ENCODE peak calls at places on chromosomes 12 and 14, in eight cellular contexts. K is stimulated activated CD4-positive, alpha-beta T cell treated with anti-CD3 and anti-CD28 coated beads, Interleukin-4, amount 100 ng/mL, for 1 hour; Z is AG10803; P is HEK293T; O is AG09309; X is hypothalamus; G is iPS-NIHi11; B is ovary. A is an unnamed sample.

GRCh38 chr12:6542209-6543009 is 8.1 kb downstream of the GAPDH start:
- DNase-seq in K (no peak), Z (no peak), P (no peak), O (no peak), X (no peak), G (no peak), B (no peak), A (no peak)

GRCh38 chr14:34461334-34462131 is 507 bp downstream of the SPTSSA start:
- DNase-seq in K (no peak), Z (peak; percentile 26), P (peak; percentile 58), O (no peak), X (no peak), G (peak; percentile 61), B (peak; percentile 42), A (no peak)

GRCh38 chr12:21248679-21249078 is 86.0 kb downstream of the SLCO1A2 start:
- DNase-seq in K (no peak), Z (peak; percentile 1), P (no peak), O (no peak), X (no peak), G (peak; percentile 12), B (no peak), A (no peak)

GRCh38 chr14:96737869-96738268 is 59.3 kb upstream of the VRK1 start:
- DNase-seq in K (no peak), Z (no peak), P (no peak), O (no peak), X (no peak), G (no peak), B (no peak), A (no peak)

GRCh38 chr14:66680216-66680615 is 172.3 kb downstream of the GPHN start:
- DNase-seq in K (no peak), Z (no peak), P (no peak), O (no peak), X (no peak), G (no peak), B (no peak), A (no peak)

GRCh38 chr14:23580152-23580926 is 1.7 kb upstream of the JPH4 start:
- DNase-seq in K (no peak), Z (no peak), P (no peak), O (no peak), X (no peak), G (no peak), B (no peak), A (no peak)

GRCh38 chr12:2537868-2538541 is 256.8 kb upstream of the FKBP4 start:
- DNase-seq in K (no peak), Z (no peak), P (peak; percentile 59), O (no peak), X (no peak), G (no peak), B (no peak), A (no peak)

GRCh38 chr12:98422809-98423208 is 92.6 kb upstream of the TMPO start:
- DNase-seq in K (no peak), Z (no peak), P (no peak), O (no peak), X (no peak), G (peak; percentile 49), B (no peak), A (no peak)

GRCh38 chr12:8052679-8053078 is 13.5 kb downstream of the C3AR1 start:
- DNase-seq in K (no peak), Z (no peak), P (no peak), O (no peak), X (no peak), G (no peak), B (no peak), A (no peak)

GRCh38 chr12:62783881-62784280 is 151.1 kb downstream of the PPM1H start:
- DNase-seq in K (no peak), Z (no peak), P (no peak), O (no peak), X (no peak), G (no peak), B (no peak), A (no peak)

GRCh38 chr14:59313063-59314018 is 124.9 kb downstream of the DAAM1 start:
- DNase-seq in K (no peak), Z (no peak), P (no peak), O (no peak), X (no peak), G (no peak), B (no peak), A (no peak)

GRCh38 chr12:64672925-64673409 is 62.7 kb downstream of the RASSF3 start:
- DNase-seq in K (peak; percentile 22), Z (peak; percentile 43), P (no peak), O (no peak), X (no peak), G (no peak), B (peak; percentile 82), A (peak; percentile 23)

GRCh38 chr12:84974177-84974815 is 61.7 kb upstream of the SLC6A15 start:
- DNase-seq in K (no peak), Z (no peak), P (no peak), O (no peak), X (no peak), G (no peak), B (no peak), A (no peak)

GRCh38 chr12:108004368-108004767 is 124.7 kb upstream of the WSCD2 start:
- DNase-seq in K (no peak), Z (no peak), P (no peak), O (no peak), X (no peak), G (peak; percentile 55), B (no peak), A (no peak)

GRCh38 chr12:102702447-102703114 is 214.5 kb downstream of the PAH start:
- DNase-seq in K (no peak), Z (peak; percentile 79), P (peak; percentile 35), O (peak; percentile 51), X (no peak), G (peak; percentile 71), B (peak; percentile 17), A (peak; percentile 2)

GRCh38 chr14:26917086-26917485 is 319.3 kb upstream of the NOVA1 start:
- DNase-seq in K (no peak), Z (peak; percentile 53), P (peak; percentile 12), O (no peak), X (no peak), G (peak; percentile 31), B (no peak), A (no peak)

GRCh38 chr14:22929848-22930364 is 730 bp upstream of the PRMT5 start:
- DNase-seq in K (no peak), Z (no peak), P (no peak), O (no peak), X (no peak), G (no peak), B (no peak), A (no peak)

GRCh38 chr14:66105819-66106218 is 380.4 kb upstream of the CCDC196 start:
- DNase-seq in K (no peak), Z (peak; percentile 63), P (no peak), O (peak; percentile 13), X (no peak), G (no peak), B (no peak), A (no peak)

GRCh38 chr14:100786131-100786530 is 39.8 kb upstream of the MEG3 start:
- DNase-seq in K (no peak), Z (no peak), P (no peak), O (no peak), X (peak; percentile 12), G (no peak), B (no peak), A (no peak)

GRCh38 chr12:97306121-97306520 is 156.5 kb upstream of the RMST start:
- DNase-seq in K (no peak), Z (no peak), P (no peak), O (no peak), X (no peak), G (no peak), B (no peak), A (no peak)

GRCh38 chr14:104082807-104083206 is 2.7 kb upstream of the ASPG start:
- DNase-seq in K (no peak), Z (no peak), P (no peak), O (no peak), X (no peak), G (no peak), B (peak; percentile 14), A (no peak)

A was measured in DMS 273 treated with DMSO at 0.1 percent for 48 hours.